ENCODE peak calls at places on chromosomes 13 and 19, in six cellular contexts. W is A549, T is heart left ventricle, A is breast epithelium, V is cardiac muscle cell, F is Peyer's patch. K is an unnamed sample.
A peak's percentile ranks its signal among the peaks of the same experiment; 100 is the strongest.

GRCh38 chr13:90884066-90884465 is 463.4 kb upstream of the MIR17HG start:
- DNase-seq in W (no peak), T (no peak), A (no peak), V (no peak), F (no peak), K (no peak)

GRCh38 chr19:31500921-31501320 is 151.7 kb upstream of the TSHZ3 start:
- DNase-seq in W (no peak), T (no peak), A (no peak), V (no peak), F (no peak), K (no peak)

GRCh38 chr19:52963229-52963760 is 614 bp upstream of the ZNF816 start:
- DNase-seq in W (no peak), T (peak; percentile 36), A (no peak), V (no peak), F (peak; percentile 49), K (no peak)

GRCh38 chr19:9323557-9323918 is 441 bp upstream of the ZNF559 start:
- DNase-seq in W (peak; percentile 79), T (peak; percentile 82), A (no peak), V (peak; percentile 91), F (peak; percentile 77), K (peak; percentile 88)

GRCh38 chr19:36547001-36547732 is 19.1 kb upstream of the ZNF260 start:
- DNase-seq in W (peak; percentile 50), T (no peak), A (no peak), V (peak; percentile 14), F (no peak), K (peak; percentile 36)

GRCh38 chr13:28486144-28486543 is 8.8 kb downstream of the FLT1 start:
- DNase-seq in W (no peak), T (no peak), A (no peak), V (peak; percentile 41), F (no peak), K (no peak)

GRCh38 chr19:18349524-18350128 is 9.2 kb downstream of the PGPEP1 start:
- DNase-seq in W (peak; percentile 61), T (peak; percentile 48), A (peak; percentile 61), V (peak; percentile 76), F (peak; percentile 77), K (no peak)

GRCh38 chr13:45615501-45616101 is at the start of gene ERICH6B:
- DNase-seq in W (peak; percentile 5), T (no peak), A (no peak), V (peak; percentile 62), F (no peak), K (peak; percentile 6)

GRCh38 chr19:39967561-39967960 is 3.4 kb upstream of the PSMC4 start:
- DNase-seq in W (no peak), T (no peak), A (no peak), V (no peak), F (no peak), K (no peak)

GRCh38 chr13:74930402-74931165 is 551.4 kb downstream of the TBC1D4 start:
- DNase-seq in W (no peak), T (no peak), A (no peak), V (no peak), F (no peak), K (peak; percentile 23)

GRCh38 chr13:31756346-31756745 is 17.0 kb downstream of the RXFP2 start:
- DNase-seq in W (no peak), T (no peak), A (no peak), V (peak; percentile 69), F (no peak), K (peak; percentile 55)

GRCh38 chr19:14530005-14530348 is 583 bp downstream of the TECR start:
- DNase-seq in W (peak; percentile 48), T (no peak), A (no peak), V (no peak), F (peak; percentile 86), K (no peak)

GRCh38 chr13:77896536-77896935 is 22.1 kb downstream of the EDNRB start:
- DNase-seq in W (no peak), T (peak; percentile 52), A (no peak), V (peak; percentile 86), F (no peak), K (no peak)

GRCh38 chr13:27595055-27595811 is 25.1 kb downstream of the LNX2 start:
- DNase-seq in W (no peak), T (no peak), A (no peak), V (no peak), F (no peak), K (no peak)

GRCh38 chr19:33815410-33816340 is 19.0 kb downstream of the KCTD15 start:
- DNase-seq in W (no peak), T (no peak), A (no peak), V (peak; percentile 59), F (no peak), K (no peak)

GRCh38 chr19:12913871-12914690 is 5.0 kb downstream of the SYCE2 start:
- DNase-seq in W (no peak), T (no peak), A (no peak), V (peak; percentile 75), F (peak; percentile 80), K (no peak)

GRCh38 chr13:70391678-70392077 is 283.4 kb upstream of the KLHL1 start:
- DNase-seq in W (no peak), T (no peak), A (no peak), V (no peak), F (peak; percentile 72), K (no peak)

GRCh38 chr13:113082198-113083021 is 23.2 kb upstream of the F7 start:
- DNase-seq in W (no peak), T (peak; percentile 21), A (no peak), V (no peak), F (no peak), K (no peak)

GRCh38 chr13:32016631-32017030 is 14.9 kb upstream of the FRY start:
- DNase-seq in W (no peak), T (no peak), A (no peak), V (no peak), F (no peak), K (no peak)

GRCh38 chr19:11418518-11419506 is at the start of gene RGL3:
- DNase-seq in W (no peak), T (peak; percentile 63), A (no peak), V (no peak), F (peak; percentile 59), K (no peak)

GRCh38 chr13:22592515-22592914 is 588.3 kb upstream of the SGCG start:
- DNase-seq in W (no peak), T (no peak), A (no peak), V (no peak), F (no peak), K (peak; percentile 1)

GRCh38 chr13:111632906-111633305 is 312.5 kb downstream of the TEX29 start:
- DNase-seq in W (no peak), T (no peak), A (no peak), V (no peak), F (no peak), K (no peak)

GRCh38 chr19:46692918-46693722 is 23.8 kb downstream of the PRKD2 start:
- DNase-seq in W (no peak), T (peak; percentile 2), A (no peak), V (no peak), F (no peak), K (peak; percentile 36)

GRCh38 chr19:48961051-48961649 is 4.0 kb upstream of the FTL start:
- DNase-seq in W (peak; percentile 57), T (no peak), A (no peak), V (no peak), F (peak; percentile 54), K (no peak)

GRCh38 chr13:38348890-38349289 is 761 bp upstream of the UFM1 start:
- DNase-seq in W (no peak), T (no peak), A (no peak), V (no peak), F (peak; percentile 46), K (peak; percentile 50)

DNA sequence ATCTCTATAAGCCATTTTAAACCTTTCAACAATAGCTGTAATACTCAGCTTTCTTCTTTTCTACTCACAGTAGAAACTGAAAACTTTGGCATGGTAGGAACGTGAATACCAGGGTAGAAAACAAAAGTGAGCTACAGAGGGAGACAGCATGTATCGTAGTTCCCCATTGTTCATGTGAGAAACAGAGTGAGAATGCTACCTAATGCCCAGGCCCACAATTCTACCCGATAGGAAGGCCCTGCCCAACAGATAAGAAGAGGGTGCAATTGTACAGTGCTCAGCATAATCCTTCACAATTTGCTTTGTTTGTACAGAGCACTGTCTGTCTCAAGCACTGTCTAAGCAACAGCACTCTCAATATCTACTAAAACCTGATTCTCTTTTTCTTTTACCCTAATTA is 322.4 kb downstream of the EFNB2 start:
- DNase-seq in W (no peak), T (no peak), A (no peak), V (no peak), F (no peak), K (no peak)
- H3K27ac ChIP-seq in W (no peak overlapping the region), T (no peak overlapping the region), A (no peak overlapping the region), V (no peak overlapping the region), F (no peak overlapping the region), K (no peak overlapping the region)

GRCh38 chr19:41299046-41299754 is 10.8 kb upstream of the CCDC97 start:
- DNase-seq in W (no peak), T (peak; percentile 60), A (no peak), V (no peak), F (peak; percentile 78), K (no peak)

GRCh38 chr19:41297628-41298326 is 12.2 kb upstream of the CCDC97 start:
- DNase-seq in W (no peak), T (no peak), A (no peak), V (no peak), F (peak; percentile 91), K (no peak)

GRCh38 chr19:41302624-41303351 is 7.2 kb upstream of the CCDC97 start:
- DNase-seq in W (no peak), T (no peak), A (no peak), V (no peak), F (peak; percentile 91), K (no peak)

GRCh38 chr19:41298327-41298964 is 11.5 kb upstream of the CCDC97 start:
- DNase-seq in W (no peak), T (peak; percentile 91), A (peak; percentile 84), V (peak; percentile 85), F (peak; percentile 87), K (no peak)

DNA sequence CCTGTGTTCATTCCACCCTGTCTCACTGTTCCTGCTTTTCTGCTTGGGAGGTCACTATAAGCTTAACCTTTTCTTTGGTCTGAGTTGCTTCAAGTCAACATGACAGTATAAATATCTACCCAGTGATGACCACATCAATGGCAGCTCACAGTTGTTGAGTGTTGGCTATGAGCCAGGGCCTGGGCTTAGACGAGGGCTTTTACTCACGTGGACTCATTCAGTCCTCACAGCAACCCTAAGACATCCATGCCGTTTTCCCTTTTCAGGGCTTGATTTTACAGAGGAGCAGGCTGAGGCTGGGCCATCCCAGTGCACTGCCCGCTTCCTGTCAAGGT is 10.2 kb upstream of the CCDC97 start:
- DNase-seq in W (no peak), T (peak; percentile 90), A (no peak), V (peak; percentile 78), F (peak; percentile 77), K (no peak)
- H3K4me1 ChIP-seq in W (no peaks in the 10 kb centered on the region), T (peaks cover 58% of the 10 kb centered on the region), A (peaks cover 43% of the 10 kb centered on the region), V (peaks cover 57% of the 10 kb centered on the region), F (no peaks in the 10 kb centered on the region), K (no peaks in the 10 kb centered on the region)

GRCh38 chr19:5526691-5527090 is 41.1 kb downstream of the TINCR start:
- DNase-seq in W (no peak), T (no peak), A (no peak), V (no peak), F (no peak), K (no peak)
- TF ChIP-seq CTCF in W (no peak), T (no peak), A (no peak), V (no peak), F (no peak), K (no peak)

DNA sequence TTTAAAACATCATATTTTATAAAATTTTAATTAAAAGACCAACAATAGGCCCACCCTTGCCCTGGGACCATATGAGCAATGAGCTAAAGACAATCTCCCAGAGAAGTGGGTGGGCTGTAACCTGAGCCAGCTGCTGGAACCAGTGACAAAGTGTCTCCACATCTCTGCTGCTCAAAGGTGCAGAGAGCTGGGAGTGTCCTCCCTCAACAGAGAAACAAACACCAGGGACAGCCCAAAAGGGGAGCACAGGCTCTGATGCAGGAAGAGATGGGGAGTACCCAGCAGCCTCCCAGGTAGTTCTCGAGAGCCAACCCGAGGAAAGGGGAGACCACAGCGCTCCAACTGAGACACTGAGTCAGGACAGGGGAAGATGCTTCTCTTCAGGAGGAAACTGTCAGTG is 39.1 kb downstream of the DOCK9 start:
- DNase-seq in W (no peak), T (no peak), A (no peak), V (no peak), F (no peak), K (no peak)
- H3K27ac ChIP-seq in W (no peak overlapping the region), T (no peak overlapping the region), A (peak overlapping the region; percentile 79), V (no peak overlapping the region), F (no peak overlapping the region), K (no peak overlapping the region)

K was measured in foreskin keratinocyte.